ENCODE peak calls at places on chromosomes 3 and 15, in ten cellular contexts. One of them, this sample, is unnamed.

GRCh38 chr3:149765762-149766334 is 13.6 kb upstream of the COMMD2 start:
- DNase-seq in BJ: no peak
- DNase-seq in CD4-positive, alpha-beta T cell: no peak
- DNase-seq in stimulated activated naive CD4-positive, alpha-beta T cell treated with Interleukin-2 at 50 U/mL for 16 hours: no peak
- DNase-seq in heart left ventricle: no peak
- DNase-seq in activated T-cell treated with anti-CD3 and anti-CD28 coated beads, Interleukin-2, amount 50 U/mL, for 72 hours: no peak
- DNase-seq in mammary epithelial cell: peak; percentile 21
- DNase-seq in heart right ventricle: no peak
- DNase-seq in T-cell: no peak
- DNase-seq in Daoy: no peak
- DNase-seq in this sample: no peak

GRCh38 chr15:75952512-75952911 is 48.8 kb downstream of the FBXO22 start:
- DNase-seq in mammary epithelial cell: no peak
- DNase-seq in CD4-positive, alpha-beta T cell: no peak
- DNase-seq in BJ: no peak
- DNase-seq in activated T-cell treated with anti-CD3 and anti-CD28 coated beads, Interleukin-2, amount 50 U/mL, for 72 hours: no peak
- DNase-seq in heart left ventricle: no peak
- DNase-seq in Daoy: no peak
- DNase-seq in T-cell: no peak
- DNase-seq in heart right ventricle: no peak
- DNase-seq in stimulated activated naive CD4-positive, alpha-beta T cell treated with Interleukin-2 at 50 U/mL for 16 hours: no peak
- DNase-seq in this sample: no peak

GRCh38 chr15:70474367-70474681 is 289.0 kb downstream of the UACA start:
- DNase-seq in mammary epithelial cell: no peak
- DNase-seq in activated T-cell treated with anti-CD3 and anti-CD28 coated beads, Interleukin-2, amount 50 U/mL, for 72 hours: no peak
- DNase-seq in heart right ventricle: no peak
- DNase-seq in heart left ventricle: no peak
- DNase-seq in Daoy: peak; percentile 72
- DNase-seq in BJ: no peak
- DNase-seq in CD4-positive, alpha-beta T cell: no peak
- DNase-seq in T-cell: no peak
- DNase-seq in stimulated activated naive CD4-positive, alpha-beta T cell treated with Interleukin-2 at 50 U/mL for 16 hours: no peak
- DNase-seq in this sample: no peak

GRCh38 chr15:24886538-24886937 is 68.2 kb upstream of the SNRPN start:
- DNase-seq in Daoy: no peak
- DNase-seq in heart left ventricle: no peak
- DNase-seq in mammary epithelial cell: no peak
- DNase-seq in T-cell: no peak
- DNase-seq in BJ: no peak
- DNase-seq in heart right ventricle: no peak
- DNase-seq in activated T-cell treated with anti-CD3 and anti-CD28 coated beads, Interleukin-2, amount 50 U/mL, for 72 hours: no peak
- DNase-seq in CD4-positive, alpha-beta T cell: no peak
- DNase-seq in stimulated activated naive CD4-positive, alpha-beta T cell treated with Interleukin-2 at 50 U/mL for 16 hours: no peak
- DNase-seq in this sample: no peak

GRCh38 chr15:70512772-70513362 is 250.5 kb downstream of the UACA start:
- DNase-seq in CD4-positive, alpha-beta T cell: peak; percentile 44
- DNase-seq in mammary epithelial cell: peak; percentile 59
- DNase-seq in heart right ventricle: no peak
- DNase-seq in activated T-cell treated with anti-CD3 and anti-CD28 coated beads, Interleukin-2, amount 50 U/mL, for 72 hours: peak; percentile 76
- DNase-seq in Daoy: peak; percentile 85
- DNase-seq in stimulated activated naive CD4-positive, alpha-beta T cell treated with Interleukin-2 at 50 U/mL for 16 hours: peak; percentile 45
- DNase-seq in BJ: no peak
- DNase-seq in T-cell: peak; percentile 56
- DNase-seq in heart left ventricle: no peak
- DNase-seq in this sample: peak; percentile 52

GRCh38 chr3:72698154-72698917 is 149.9 kb downstream of the SHQ1 start:
- DNase-seq in BJ: no peak
- DNase-seq in activated T-cell treated with anti-CD3 and anti-CD28 coated beads, Interleukin-2, amount 50 U/mL, for 72 hours: no peak
- DNase-seq in heart left ventricle: no peak
- DNase-seq in mammary epithelial cell: no peak
- DNase-seq in heart right ventricle: no peak
- DNase-seq in CD4-positive, alpha-beta T cell: no peak
- DNase-seq in Daoy: no peak
- DNase-seq in T-cell: no peak
- DNase-seq in stimulated activated naive CD4-positive, alpha-beta T cell treated with Interleukin-2 at 50 U/mL for 16 hours: no peak
- DNase-seq in this sample: no peak

GRCh38 chr3:72335458-72336050 is 512.7 kb downstream of the SHQ1 start:
- DNase-seq in stimulated activated naive CD4-positive, alpha-beta T cell treated with Interleukin-2 at 50 U/mL for 16 hours: no peak
- DNase-seq in activated T-cell treated with anti-CD3 and anti-CD28 coated beads, Interleukin-2, amount 50 U/mL, for 72 hours: no peak
- DNase-seq in BJ: no peak
- DNase-seq in mammary epithelial cell: no peak
- DNase-seq in CD4-positive, alpha-beta T cell: no peak
- DNase-seq in Daoy: no peak
- DNase-seq in heart left ventricle: no peak
- DNase-seq in T-cell: no peak
- DNase-seq in heart right ventricle: no peak
- DNase-seq in this sample: no peak

GRCh38 chr3:45592830-45593707 is 1.5 kb upstream of the LIMD1 start:
- DNase-seq in T-cell: peak; percentile 59
- DNase-seq in activated T-cell treated with anti-CD3 and anti-CD28 coated beads, Interleukin-2, amount 50 U/mL, for 72 hours: peak; percentile 78
- DNase-seq in mammary epithelial cell: peak; percentile 84
- DNase-seq in BJ: peak; percentile 46
- DNase-seq in heart right ventricle: peak; percentile 94
- DNase-seq in CD4-positive, alpha-beta T cell: peak; percentile 45
- DNase-seq in stimulated activated naive CD4-positive, alpha-beta T cell treated with Interleukin-2 at 50 U/mL for 16 hours: peak; percentile 59
- DNase-seq in heart left ventricle: peak; percentile 94
- DNase-seq in Daoy: peak; percentile 88
- DNase-seq in this sample: peak; percentile 91

GRCh38 chr3:182492536-182492935 is 300.8 kb upstream of the ATP11B start:
- DNase-seq in mammary epithelial cell: no peak
- DNase-seq in heart left ventricle: no peak
- DNase-seq in CD4-positive, alpha-beta T cell: no peak
- DNase-seq in BJ: no peak
- DNase-seq in T-cell: no peak
- DNase-seq in Daoy: no peak
- DNase-seq in activated T-cell treated with anti-CD3 and anti-CD28 coated beads, Interleukin-2, amount 50 U/mL, for 72 hours: no peak
- DNase-seq in stimulated activated naive CD4-positive, alpha-beta T cell treated with Interleukin-2 at 50 U/mL for 16 hours: no peak
- DNase-seq in heart right ventricle: no peak
- DNase-seq in this sample: no peak

This sample was measured in lung.